ENCODE peak calls at places on chromosomes 12 and 14, in five cellular contexts. Q, M, K, L and V are unnamed samples.

GRCh38 chr14:49505026-49505766 is 81.0 kb downstream of the RPS29 start:
- DNase-seq in M (peak), Q (no peak), L (no peak), K (no peak), V (peak)

GRCh38 chr14:24283796-24284460 is 12.5 kb upstream of the RABGGTA start:
- DNase-seq in L (no peak), M (no peak), Q (no peak), K (no peak), V (no peak)

GRCh38 chr12:114952573-114953196 is 268.7 kb upstream of the TBX3 start:
- DNase-seq in M (no peak), L (peak), K (no peak), Q (no peak), V (no peak)

GRCh38 chr12:80230068-80230467 is 130.7 kb downstream of the OTOGL start:
- DNase-seq in K (no peak), Q (no peak), L (peak), M (peak), V (no peak)

GRCh38 chr14:63713058-63713457 is 14.8 kb downstream of the SGPP1 start:
- DNase-seq in L (no peak), Q (no peak), M (peak), K (no peak), V (no peak)

GRCh38 chr12:62651138-62651537 is 184.5 kb downstream of the MON2 start:
- DNase-seq in M (no peak), K (no peak), L (no peak), Q (no peak), V (no peak)

GRCh38 chr12:109721276-109721675 is 7.7 kb downstream of the FAM222A start:
- DNase-seq in M (no peak), K (no peak), L (no peak), Q (peak), V (no peak)

GRCh38 chr14:66974397-66975025 is 214.7 kb upstream of the GARIN2 start:
- DNase-seq in L (peak), M (peak), K (no peak), Q (no peak), V (peak)

GRCh38 chr14:72081139-72081538 is 148.9 kb downstream of the RGS6 start:
- DNase-seq in Q (no peak), L (no peak), K (no peak), M (no peak), V (no peak)

GRCh38 chr14:81480741-81481140 is 52.9 kb downstream of the SEL1L start:
- DNase-seq in M (no peak), K (no peak), Q (no peak), L (no peak), V (no peak)

GRCh38 chr12:109192358-109192757 is 76.0 kb downstream of the ACACB start:
- DNase-seq in M (peak), K (no peak), L (peak), Q (no peak), V (peak)

DNA sequence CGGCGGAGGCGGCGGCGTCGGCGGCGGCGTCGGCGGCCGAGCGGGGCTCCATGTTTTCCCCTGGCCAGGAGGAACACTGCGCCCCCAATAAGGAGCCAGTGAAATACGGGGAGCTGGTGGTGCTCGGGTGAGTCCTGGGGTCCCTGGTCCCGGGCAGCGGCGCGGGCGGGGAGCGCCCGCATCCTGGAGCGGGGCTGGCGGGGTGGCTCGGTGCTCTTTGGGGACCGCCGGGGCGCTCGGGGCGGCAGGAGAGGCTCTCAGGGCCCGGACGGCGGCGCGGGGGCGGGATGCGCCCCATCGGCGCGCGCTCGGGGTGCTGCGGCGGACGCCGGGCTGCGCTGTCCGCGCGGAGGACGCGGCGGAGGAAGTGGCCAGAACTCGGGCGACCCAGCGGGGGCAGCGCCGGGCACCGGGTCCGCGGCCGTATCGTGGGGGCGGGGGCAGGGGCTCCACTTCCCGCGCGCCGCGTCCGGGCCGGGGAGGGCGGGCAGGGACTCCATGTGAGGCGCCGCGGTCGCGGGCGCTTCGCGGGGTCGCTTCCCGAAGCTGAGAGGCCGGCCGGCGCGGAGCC is 485 bp downstream of the PELI2 start:
- DNase-seq in M (no peak), K (no peak), Q (no peak), L (no peak), V (no peak)
- H3K27ac ChIP-seq in M (peak), K (peak), Q (peak), L (peak), V (peak)

DNA sequence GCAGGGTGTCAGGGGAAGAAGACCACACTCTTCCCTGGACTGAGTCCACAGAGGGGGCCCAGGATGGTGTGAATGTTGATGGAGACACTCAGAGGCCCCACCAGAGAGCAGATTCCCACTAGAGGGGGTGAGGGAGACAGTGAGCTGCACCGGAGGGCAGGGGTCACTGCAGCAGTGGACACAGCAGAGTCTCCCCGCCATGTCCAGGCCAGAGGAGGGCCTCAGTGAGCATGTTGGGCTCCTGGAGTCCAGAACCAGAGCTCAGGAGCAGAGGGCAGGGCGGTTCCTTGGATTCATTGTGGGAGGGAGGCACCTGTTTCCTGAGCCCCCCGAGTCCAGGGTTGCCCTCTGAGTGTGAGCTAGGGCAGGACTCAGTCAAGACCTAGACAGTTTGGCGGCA is 1.8 kb upstream of the KRT82 start:
- DNase-seq in M (no peak), K (no peak), L (no peak), Q (no peak), V (no peak)
- TF ChIP-seq CTCF in M (no peak), K (no peak), L (peak), Q (no peak), V (no peak)

GRCh38 chr14:61678966-61679365 is 16.3 kb upstream of the HIF1A start:
- DNase-seq in M (peak), Q (no peak), K (no peak), L (no peak), V (no peak)
- H3K27ac ChIP-seq in M (no peak), Q (no peak), K (no peak), L (no peak), V (no peak)

DNA sequence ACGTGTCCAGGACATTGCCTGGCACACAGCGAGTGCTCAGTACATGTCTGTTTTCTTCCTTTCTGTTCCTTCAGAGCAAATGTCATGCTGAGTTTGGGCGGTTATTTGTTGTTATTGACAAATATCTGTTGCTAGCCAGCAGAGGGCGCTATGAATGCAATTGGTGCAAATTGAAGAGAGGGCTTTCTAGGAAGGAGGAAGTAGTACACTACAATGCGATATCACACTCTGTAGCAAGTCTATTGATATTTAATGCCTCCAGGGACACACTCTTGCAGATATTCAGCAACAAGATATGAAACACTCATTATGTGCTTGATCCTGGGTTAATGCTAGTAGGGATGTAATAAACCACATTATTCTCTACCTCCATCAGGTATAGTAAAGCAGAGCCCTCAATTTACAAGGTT is 267.3 kb upstream of the SRRM4 start:
- DNase-seq in L (no peak), K (no peak), M (no peak), Q (peak), V (no peak)
- TF ChIP-seq CTCF in L (peak), K (no peak), M (no peak), Q (peak), V (peak)

GRCh38 chr12:122489038-122489437 is 11.7 kb downstream of the ZCCHC8 start:
- DNase-seq in L (no peak), M (no peak), Q (no peak), K (no peak), V (no peak)
- H3K27ac ChIP-seq in L (no peak), M (no peak), Q (no peak), K (no peak), V (no peak)

GRCh38 chr12:42296503-42297109 is 29.3 kb downstream of the ZCRB1 start:
- DNase-seq in K (no peak), L (no peak), M (no peak), Q (no peak), V (peak)
- TF ChIP-seq CTCF in K (no peak), L (peak), M (peak), Q (no peak), V (peak)

GRCh38 chr14:55386037-55386798 is 25.4 kb downstream of the ATG14 start:
- DNase-seq in M (no peak), L (no peak), Q (no peak), K (no peak), V (no peak)
- H3K27ac ChIP-seq in M (no peak), L (no peak), Q (no peak), K (no peak), V (no peak)

GRCh38 chr14:60272177-60272576 is 23.2 kb downstream of the PPM1A start:
- DNase-seq in M (no peak), K (no peak), Q (no peak), L (no peak), V (no peak)
- TF ChIP-seq CTCF in M (no peak), K (no peak), Q (no peak), L (peak), V (no peak)